ENCODE peak calls at places on chromosome 18, in four cellular contexts. Q, K, Z and P are unnamed samples.

GRCh38 chr18:62715829-62716678 is 713 bp downstream of the PHLPP1 start:
- DNase-seq in Q (no peak), K (no peak), Z (peak), P (peak)

GRCh38 chr18:24734058-24734457 is 273.6 kb downstream of the HRH4 start:
- DNase-seq in Q (no peak), Z (no peak), K (peak), P (peak)

GRCh38 chr18:26415041-26415440 is 133.3 kb downstream of the KCTD1 start:
- DNase-seq in Q (no peak), Z (no peak), K (no peak), P (no peak)

GRCh38 chr18:57437782-57438668 is 2.9 kb downstream of the ONECUT2 start:
- DNase-seq in K (peak), Q (no peak), Z (no peak), P (peak)

GRCh38 chr18:9095297-9096012 is 7.0 kb upstream of the NDUFV2 start:
- DNase-seq in Q (peak), Z (no peak), K (peak), P (no peak)

GRCh38 chr18:74796928-74797576 is 199.4 kb downstream of the ZNF407 start:
- DNase-seq in Z (no peak), K (peak), Q (peak), P (no peak)

GRCh38 chr18:48333563-48333962 is 75.6 kb downstream of the ZBTB7C start:
- DNase-seq in Z (no peak), K (no peak), Q (no peak), P (peak)

GRCh38 chr18:23684515-23685197 is 4.6 kb upstream of the LAMA3 start:
- DNase-seq in Q (no peak), Z (no peak), K (peak), P (no peak)

GRCh38 chr18:48139427-48140347 is 209.2 kb upstream of the SMAD2 start:
- DNase-seq in Q (no peak), K (no peak), Z (no peak), P (no peak)

GRCh38 chr18:48693625-48694262 is 154.9 kb downstream of the CTIF start:
- DNase-seq in Q (no peak), Z (no peak), K (no peak), P (no peak)

GRCh38 chr18:77632738-77633137 is 383.1 kb downstream of the GALR1 start:
- DNase-seq in Q (no peak), K (no peak), Z (no peak), P (no peak)

GRCh38 chr18:8811115-8811514 is 105.8 kb downstream of the MTCL1 start:
- DNase-seq in Q (no peak), Z (no peak), K (no peak), P (no peak)

DNA sequence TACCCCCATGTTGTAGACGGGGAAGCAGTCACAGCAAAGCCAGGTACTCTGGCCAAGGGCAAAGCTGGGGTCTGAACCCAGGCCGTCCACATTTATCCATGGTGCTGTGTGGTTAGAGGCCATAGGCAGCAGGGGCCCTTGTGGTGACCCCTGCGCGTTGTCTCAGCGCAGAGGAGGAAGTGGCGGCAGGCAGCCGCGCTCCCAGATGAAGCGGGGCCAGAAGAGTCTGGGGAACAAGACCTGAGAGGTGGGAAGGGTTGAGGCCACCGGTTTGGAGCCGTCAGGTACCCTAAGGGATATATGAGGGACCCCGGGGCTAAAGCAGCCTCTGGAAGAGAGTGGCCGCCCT is 770 bp downstream of the ZNF396 start:
- DNase-seq in K (no peak), Z (peak), Q (no peak), P (peak)
- TF ChIP-seq ETV6 in K (no peak), Z (no peak), Q (no peak), P (no peak)

DNA sequence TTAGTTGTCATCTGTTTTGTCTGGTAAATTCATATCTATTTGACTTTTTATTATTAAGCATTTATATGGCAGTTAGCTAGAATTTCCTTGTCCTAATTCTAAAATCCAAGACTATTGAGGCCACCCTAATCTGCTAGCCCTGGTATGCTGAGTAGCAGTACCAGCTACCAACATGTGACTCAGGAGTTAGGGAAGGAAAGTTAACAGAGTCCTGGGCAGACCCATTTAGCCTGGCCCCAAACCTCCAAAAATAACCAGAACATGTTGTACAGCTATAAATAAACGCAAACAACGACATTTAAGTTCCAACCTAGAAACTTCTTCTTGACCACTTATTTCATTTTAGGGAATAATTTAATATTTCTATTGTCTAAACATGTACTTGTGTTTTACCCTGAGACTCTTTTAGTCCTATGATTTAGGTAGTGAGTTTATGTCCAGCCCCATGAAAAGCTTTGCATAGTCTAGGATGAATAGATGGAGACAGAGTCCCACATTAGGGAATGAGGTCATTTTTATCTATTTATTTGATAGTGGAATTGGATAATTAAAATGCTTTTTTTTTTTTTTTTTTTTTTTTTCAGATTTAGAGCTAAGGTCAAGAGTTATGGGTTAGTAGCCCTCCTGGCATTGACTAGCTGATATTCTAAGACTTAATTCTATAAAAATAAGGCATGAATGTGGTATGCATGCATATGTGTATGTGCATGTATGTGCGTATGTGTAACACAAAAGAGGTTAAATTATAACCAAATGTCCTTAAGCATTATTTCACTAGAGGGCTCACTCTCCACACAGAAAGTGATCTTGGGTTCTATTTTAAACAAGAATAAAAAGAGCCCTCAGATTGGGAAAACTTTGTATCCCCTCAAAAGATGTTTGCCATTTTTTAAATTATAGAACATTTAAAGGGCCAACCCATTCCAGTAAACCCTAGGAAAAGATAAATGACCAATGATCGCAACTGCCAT is 160.0 kb upstream of the MAPRE2 start:
- DNase-seq in K (peak), Q (no peak), Z (no peak), P (no peak)
- TF ChIP-seq ATF2 in K (no peak), Q (no peak), Z (no peak), P (no peak)

GRCh38 chr18:3793545-3793944 is 343.6 kb downstream of the TGIF1 start:
- DNase-seq in K (no peak), Z (no peak), Q (no peak), P (no peak)

GRCh38 chr18:3792711-3793110 is 342.7 kb downstream of the TGIF1 start:
- DNase-seq in Q (no peak), K (no peak), Z (no peak), P (no peak)

GRCh38 chr18:3796434-3796833 is 346.5 kb downstream of the TGIF1 start:
- DNase-seq in Q (no peak), K (no peak), Z (no peak), P (no peak)

GRCh38 chr18:3798032-3798431 is 348.1 kb downstream of the TGIF1 start:
- DNase-seq in Z (no peak), Q (no peak), K (no peak), P (no peak)

DNA sequence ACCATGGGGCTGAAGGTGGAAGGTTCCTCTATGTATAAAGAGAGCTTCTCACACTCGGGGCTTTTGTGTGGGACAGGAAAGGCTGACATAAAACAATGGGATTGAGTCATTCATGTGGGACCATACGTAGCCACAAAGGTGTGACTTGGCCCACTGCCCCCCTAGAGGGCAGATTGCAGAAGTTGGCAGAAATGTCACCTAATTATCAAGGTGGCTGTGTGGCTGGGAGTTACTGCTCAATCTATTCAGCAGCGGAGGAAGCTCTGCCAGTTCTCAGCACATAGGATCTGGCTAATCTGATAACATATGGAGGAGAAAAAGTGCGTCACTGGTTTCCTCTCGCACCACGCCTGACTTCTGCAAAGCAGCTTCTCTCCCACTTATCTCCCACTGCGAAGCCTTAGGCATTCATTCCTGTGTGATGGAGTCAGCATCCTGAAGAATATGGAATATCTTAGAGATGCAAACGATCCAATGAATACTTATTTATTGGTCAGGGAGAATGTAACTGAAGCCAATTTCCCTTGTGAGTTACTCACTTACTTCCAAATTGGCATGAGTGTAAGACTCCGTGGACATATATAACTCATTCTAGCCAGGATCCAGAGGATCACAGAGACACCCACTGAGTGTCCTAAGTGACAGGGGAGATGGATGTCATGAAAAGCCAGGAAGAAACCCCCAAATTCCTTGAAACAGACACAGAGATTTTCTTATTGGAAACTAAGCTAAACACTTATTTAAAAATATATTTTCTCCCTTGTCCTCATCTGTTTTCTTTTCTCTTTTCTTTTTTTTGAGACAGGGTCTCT is 344.8 kb downstream of the TGIF1 start:
- DNase-seq in K (no peak), Z (no peak), Q (no peak), P (no peak)
- TF ChIP-seq ESRRA in K (no peak), Z (no peak), Q (no peak), P (no peak)

DNA sequence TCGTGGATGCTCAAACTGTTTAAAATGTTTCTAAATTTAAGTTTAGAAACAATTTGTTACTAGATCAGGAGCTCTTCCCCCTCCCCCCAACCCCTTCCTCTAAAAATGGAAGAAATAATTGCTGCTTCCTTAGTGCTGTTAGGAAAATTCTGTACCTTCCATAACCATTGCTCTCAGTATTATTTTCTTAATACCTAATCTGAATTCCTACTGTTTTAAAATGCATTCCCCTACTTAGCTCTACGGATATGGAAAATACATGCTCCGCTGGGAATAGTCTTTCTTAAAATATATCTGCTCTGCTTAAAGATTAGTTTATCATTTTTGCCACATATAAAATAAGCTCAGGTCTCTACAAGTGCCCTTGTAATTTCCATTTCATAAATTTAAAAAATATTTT is 215.2 kb downstream of the TGIF1 start:
- DNase-seq in Z (no peak), K (no peak), Q (no peak), P (no peak)
- TF ChIP-seq ETV6 in Z (no peak), K (no peak), Q (no peak), P (no peak)

DNA sequence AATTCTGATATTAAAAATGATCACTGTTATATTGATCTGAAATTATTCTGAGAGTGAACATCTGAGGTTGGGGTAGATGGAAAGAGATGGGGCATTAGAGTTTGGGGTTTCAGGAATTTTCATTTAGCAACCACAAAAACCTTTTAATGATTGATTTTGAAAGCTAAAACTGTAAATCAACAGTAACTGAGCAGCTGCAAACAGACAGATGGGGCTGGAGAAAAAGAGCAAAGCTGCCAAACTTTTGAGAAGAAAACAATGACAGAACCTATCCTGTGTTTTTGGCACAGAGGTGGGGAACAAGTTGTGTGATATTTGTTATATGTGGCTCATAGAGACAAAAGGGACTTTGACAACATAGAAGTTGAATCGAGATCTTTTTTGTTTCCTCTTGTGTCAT is 415.7 kb upstream of the DSEL start:
- DNase-seq in Q (no peak), K (no peak), Z (no peak), P (no peak)
- TF ChIP-seq ATF2 in Q (no peak), K (no peak), Z (no peak), P (no peak)

DNA sequence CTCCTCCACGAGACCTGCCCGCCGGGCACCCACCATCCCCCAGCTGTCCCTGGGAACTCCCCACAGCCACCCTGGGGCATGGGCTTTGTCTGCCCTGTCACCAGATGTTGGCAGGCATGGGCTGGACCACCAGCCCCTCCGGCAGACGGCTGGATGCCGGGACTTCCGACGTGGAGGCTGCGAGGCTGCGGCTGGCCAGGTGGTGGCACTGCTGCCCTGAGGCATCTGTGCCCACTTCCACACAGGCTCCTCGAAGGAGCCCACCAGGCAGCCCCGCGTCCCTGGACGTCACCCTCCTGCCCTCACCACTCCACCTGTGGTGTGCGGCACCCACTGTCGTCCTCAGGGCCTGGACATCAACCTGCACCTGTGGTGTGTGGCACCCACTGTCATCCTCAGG is 319.9 kb upstream of the SALL3 start:
- DNase-seq in Q (no peak), K (no peak), Z (peak), P (peak)
- TF ChIP-seq ESRRA in Q (no peak), K (no peak), Z (no peak), P (no peak)

DNA sequence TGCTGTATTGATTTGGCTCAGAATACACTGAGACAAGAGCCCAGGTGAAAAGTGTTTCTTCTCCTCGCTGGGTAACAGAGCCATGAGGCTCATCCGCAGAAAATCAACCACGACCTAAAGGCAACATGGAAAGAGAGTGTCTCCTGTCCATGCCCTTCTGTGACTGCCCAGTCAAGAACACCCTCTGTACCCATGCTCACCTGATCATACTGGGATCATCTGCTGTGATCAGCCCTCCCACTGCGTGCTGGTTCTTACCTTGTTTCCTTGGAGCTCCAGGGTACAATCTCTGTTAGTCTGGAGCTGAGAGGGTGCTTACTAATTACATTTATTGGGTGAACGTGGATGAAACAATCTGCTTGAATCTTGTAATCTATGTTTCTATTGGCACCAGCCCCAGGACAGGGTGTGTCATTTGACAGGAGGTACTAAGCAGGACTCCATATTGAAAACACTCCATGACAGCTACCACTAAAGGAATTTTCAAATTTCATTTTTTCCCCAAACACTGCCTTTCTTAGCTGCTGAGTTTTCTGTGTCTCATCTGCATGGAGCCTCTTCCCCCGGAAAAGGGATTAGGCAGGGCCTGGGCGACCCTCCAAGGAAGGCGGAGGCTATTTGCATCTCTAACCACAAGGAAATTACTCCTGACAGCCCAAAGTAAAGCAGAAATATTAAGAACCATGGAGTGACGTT is 39.7 kb upstream of the GRP start:
- DNase-seq in Q (no peak), Z (no peak), K (no peak), P (no peak)
- TF ChIP-seq ETV6 in Q (no peak), Z (no peak), K (no peak), P (no peak)

DNA sequence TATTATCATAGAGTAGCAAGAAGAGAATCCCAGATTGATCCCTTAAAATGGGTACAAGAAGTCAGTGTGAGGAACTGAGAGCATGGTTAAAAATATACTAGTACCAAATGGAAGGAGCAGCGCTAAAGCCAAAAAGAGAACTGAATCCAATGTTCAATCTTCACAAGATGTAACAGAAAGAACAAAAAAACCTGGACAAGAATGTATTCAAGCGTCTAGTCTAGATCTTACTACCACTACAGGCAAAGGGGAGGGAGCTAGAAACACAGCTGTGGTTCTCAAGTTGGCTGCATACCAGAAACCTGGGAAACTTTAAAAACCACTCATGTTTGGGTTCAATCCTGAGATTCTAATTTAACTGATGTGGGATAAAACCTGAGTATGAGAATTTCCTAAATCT is 57.5 kb downstream of the PIAS2 start:
- DNase-seq in K (no peak), Z (no peak), Q (peak), P (no peak)
- TF ChIP-seq ATF2 in K (no peak), Z (no peak), Q (no peak), P (no peak)

GRCh38 chr18:79947054-79947755 is 4.2 kb downstream of the SLC66A2 start:
- DNase-seq in Q (no peak), K (no peak), Z (no peak), P (no peak)
- TF ChIP-seq ESRRA in Q (no peak), K (no peak), Z (no peak), P (no peak)

DNA sequence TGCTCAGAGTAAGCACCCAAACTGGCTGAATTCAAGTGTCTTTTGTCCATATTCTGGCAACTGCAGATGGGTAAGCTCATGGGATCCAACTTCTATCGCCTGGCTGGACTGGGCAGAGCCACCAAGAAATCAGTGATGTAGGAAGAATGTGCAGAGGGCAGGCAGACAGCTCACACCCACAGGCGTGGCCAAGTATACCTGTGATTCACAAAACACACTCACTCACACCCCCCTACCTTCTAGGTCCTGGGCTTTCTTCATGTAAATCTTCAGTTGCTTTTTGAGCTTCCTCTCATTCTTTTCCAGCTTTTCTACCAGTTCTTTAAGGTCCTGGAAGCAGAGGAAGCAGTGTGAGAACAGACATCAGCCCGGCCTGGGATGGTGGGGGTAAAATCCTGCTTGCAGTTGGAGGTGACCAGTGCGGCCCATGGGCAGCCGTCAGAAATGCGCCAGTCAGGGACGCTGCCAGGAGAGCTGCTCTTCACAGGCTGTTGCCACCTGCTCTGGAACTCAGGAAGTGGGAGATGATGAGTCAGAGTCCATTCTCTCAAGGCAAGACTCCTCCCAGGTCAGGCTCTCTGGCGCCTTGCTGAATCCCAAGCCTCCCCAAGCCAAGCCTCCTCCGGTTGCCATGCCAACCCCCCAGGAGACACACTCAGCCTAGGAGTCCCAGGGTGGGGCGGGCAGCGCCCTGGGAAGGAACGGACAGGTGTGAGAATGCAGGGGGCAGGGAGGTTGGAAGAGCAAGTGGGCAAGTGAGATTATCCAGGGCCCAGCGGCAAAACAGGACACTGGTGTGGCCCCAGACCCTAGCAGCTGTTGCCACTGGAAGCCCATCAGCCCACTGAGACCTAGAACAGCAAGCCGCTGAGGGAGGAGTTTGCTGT is 36.2 kb upstream of the ACAA2 start:
- DNase-seq in Q (no peak), K (peak), Z (peak), P (peak)
- TF ChIP-seq ETV6 in Q (no peak), K (no peak), Z (no peak), P (no peak)